ENCODE peak calls at places on chromosomes 7 and 10, in four cellular contexts. Y is tibial artery, V is PC-3, W is mesenchymal stem cell. G is an unnamed sample.

GRCh38 chr7:107768263-107768662 is 24.3 kb downstream of the CBLL1 start:
- DNase-seq in W (no peak), Y (no peak), V (peak), G (no peak)

GRCh38 chr10:123136806-123137642 is 1.3 kb downstream of the HMX3 start:
- DNase-seq in V (no peak), Y (no peak), W (peak), G (no peak)

GRCh38 chr10:82628373-82628772 is 753.4 kb downstream of the NRG3 start:
- DNase-seq in Y (no peak), W (peak), V (no peak), G (no peak)

GRCh38 chr10:62851449-62851848 is 35.3 kb upstream of the EGR2 start:
- DNase-seq in W (no peak), Y (no peak), V (peak), G (no peak)

GRCh38 chr10:133372507-133372906 is 647 bp downstream of the ECHS1 start:
- DNase-seq in W (no peak), V (no peak), Y (no peak), G (no peak)

GRCh38 chr7:107078517-107078966 is 34.0 kb downstream of the PRKAR2B start:
- DNase-seq in V (peak), W (peak), Y (no peak), G (no peak)

GRCh38 chr7:145490356-145490755 is 626.2 kb upstream of the CNTNAP2 start:
- DNase-seq in Y (no peak), W (no peak), V (no peak), G (no peak)

GRCh38 chr10:61900829-61901783 is at the start of gene ARID5B:
- DNase-seq in Y (no peak), V (peak), W (peak), G (no peak)

GRCh38 chr10:114526112-114526496 is 121.8 kb upstream of the AFAP1L2 start:
- DNase-seq in W (peak), Y (no peak), V (no peak), G (no peak)

GRCh38 chr7:140403878-140404564 is at the start of gene RAB19:
- DNase-seq in V (peak), Y (no peak), W (no peak), G (peak)

GRCh38 chr7:32461484-32461883 is 28.7 kb downstream of the LSM5 start:
- DNase-seq in V (no peak), W (no peak), Y (no peak), G (no peak)

GRCh38 chr7:51224811-51225581 is 91.6 kb downstream of the COBL start:
- DNase-seq in Y (no peak), V (peak), W (no peak), G (no peak)

GRCh38 chr7:37054631-37055300 is 330.5 kb upstream of the AOAH start:
- DNase-seq in Y (no peak), W (peak), V (no peak), G (no peak)

GRCh38 chr7:24963218-24963617 is 16.8 kb downstream of the OSBPL3 start:
- DNase-seq in Y (peak), W (peak), V (no peak), G (no peak)

GRCh38 chr10:50595785-50596184 is 28.0 kb downstream of the SGMS1 start:
- DNase-seq in V (no peak), W (no peak), Y (no peak), G (no peak)

GRCh38 chr7:20539201-20539600 is 76.3 kb upstream of the ABCB5 start:
- DNase-seq in Y (no peak), V (peak), W (no peak), G (no peak)

GRCh38 chr7:727104-727805 is at the start of gene PRKAR1B:
- DNase-seq in Y (no peak), W (no peak), V (peak), G (no peak)

GRCh38 chr7:724298-724697 is 2.2 kb upstream of the DNAAF5 start:
- DNase-seq in W (no peak), Y (no peak), V (no peak), G (no peak)

GRCh38 chr7:726084-726853 is at the start of gene DNAAF5:
- DNase-seq in V (peak), W (peak), Y (peak), G (peak)

GRCh38 chr7:726854-727103 is 280 bp downstream of the DNAAF5 start:
- DNase-seq in V (no peak), W (no peak), Y (no peak), G (no peak)

DNA sequence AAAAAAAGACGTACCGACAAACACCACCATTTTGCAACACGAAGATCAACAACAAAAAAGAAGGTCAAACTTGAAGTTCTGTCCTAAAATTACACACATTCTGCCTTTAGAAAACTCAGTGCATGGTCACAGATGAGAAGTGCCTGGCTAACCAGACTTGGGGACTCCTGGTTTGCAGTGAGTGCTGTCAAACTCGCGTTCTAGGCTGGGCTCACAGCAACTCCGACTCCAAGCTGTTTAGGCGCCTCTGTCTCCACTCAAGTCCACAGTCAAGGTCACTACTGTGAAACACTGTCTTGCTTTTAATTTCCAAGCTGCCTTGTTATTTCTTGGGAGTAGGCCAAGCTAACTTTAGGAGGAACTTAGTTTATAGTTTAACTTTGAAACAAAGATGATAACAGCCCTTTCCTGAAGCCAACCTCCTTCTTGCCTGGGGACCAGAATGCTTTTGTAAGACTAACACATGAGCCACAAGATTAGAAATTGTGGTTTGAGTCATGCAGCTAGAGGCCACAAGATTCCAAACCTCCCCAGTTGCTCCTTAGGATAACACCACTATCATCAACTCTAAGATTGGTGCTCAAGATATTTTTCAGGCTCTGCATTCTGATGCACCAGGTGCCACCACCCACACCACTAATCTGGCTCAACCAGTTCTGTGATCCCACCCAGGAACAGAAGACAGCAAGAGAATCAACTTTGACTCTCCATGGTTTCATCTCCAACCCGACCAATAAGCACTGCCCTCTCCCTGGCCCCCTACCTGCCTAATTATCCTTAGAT is 1.1 kb upstream of the DNAAF5 start:
- DNase-seq in W (peak), Y (no peak), V (peak), G (no peak)
- H3K4me3 ChIP-seq in W (no peak), Y (peak), V (peak), G (no peak)

GRCh38 chr7:75989726-75990388 is 4.5 kb downstream of the TMEM120A start:
- DNase-seq in Y (peak), W (peak), V (no peak), G (no peak)

GRCh38 chr7:75987026-75987804 is 7.2 kb downstream of the TMEM120A start:
- DNase-seq in Y (peak), V (no peak), W (no peak), G (no peak)

GRCh38 chr7:75986147-75986781 is 8.1 kb downstream of the TMEM120A start:
- DNase-seq in W (no peak), Y (peak), V (no peak), G (no peak)

GRCh38 chr7:75989084-75989725 is 5.2 kb downstream of the TMEM120A start:
- DNase-seq in W (no peak), Y (peak), V (no peak), G (no peak)

GRCh38 chr7:75987805-75988630 is 6.4 kb downstream of the TMEM120A start:
- DNase-seq in W (no peak), Y (peak), V (no peak), G (no peak)
- H3K27ac ChIP-seq in W (no peak), Y (peak), V (no peak), G (peak)

GRCh38 chr7:105583061-105583460 is 1.8 kb upstream of the EFCAB10 start:
- DNase-seq in W (no peak), Y (no peak), V (no peak), G (no peak)

GRCh38 chr7:105580022-105580740 is 1.1 kb downstream of the EFCAB10 start:
- DNase-seq in V (peak), Y (no peak), W (no peak), G (no peak)

GRCh38 chr7:105578496-105578895 is 2.8 kb downstream of the EFCAB10 start:
- DNase-seq in Y (no peak), W (no peak), V (no peak), G (no peak)

GRCh38 chr7:105584165-105584564 is 2.9 kb upstream of the EFCAB10 start:
- DNase-seq in Y (no peak), W (no peak), V (no peak), G (no peak)

DNA sequence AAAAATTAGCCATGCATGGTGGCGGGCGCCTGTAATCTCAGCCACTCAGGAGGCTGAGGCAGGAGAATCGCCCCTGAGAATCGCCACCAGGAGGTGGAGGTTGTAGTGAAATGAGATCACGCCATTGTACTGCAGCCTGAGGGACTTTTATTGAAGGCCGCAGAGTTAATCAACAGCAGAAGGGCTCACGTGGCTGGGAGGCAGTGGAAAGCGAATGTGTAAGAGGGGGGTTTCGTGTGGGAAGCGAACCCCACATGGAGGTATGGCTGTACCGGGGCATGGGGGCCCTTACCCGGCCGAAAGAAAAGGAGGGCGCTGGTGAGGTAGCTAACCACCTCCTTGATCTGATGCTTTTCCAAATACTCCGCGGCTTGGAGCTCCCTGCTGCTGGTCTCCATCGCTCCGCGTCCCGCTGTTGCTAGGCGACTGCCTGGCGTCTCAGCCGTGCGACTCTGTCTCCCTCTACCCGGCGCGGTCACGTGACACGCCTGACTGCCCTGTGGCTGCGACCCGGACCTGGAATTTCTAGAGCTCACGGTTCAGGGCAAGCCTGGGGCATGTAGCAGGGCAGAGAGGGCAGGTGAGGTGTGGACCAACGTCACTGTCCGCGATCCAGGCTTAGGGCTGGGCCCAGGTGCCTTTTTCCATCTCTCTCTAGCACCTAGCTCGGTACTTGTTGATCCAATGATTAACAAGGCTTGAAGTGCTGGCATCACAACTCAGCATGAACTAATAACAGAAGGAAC is at the start of gene EFCAB10:
- DNase-seq in Y (no peak), V (no peak), W (peak), G (peak)
- H3K4me3 ChIP-seq in Y (peak), V (no peak), W (peak), G (peak)

GRCh38 chr10:33267708-33268107 is 66.8 kb downstream of the NRP1 start:
- DNase-seq in V (no peak), Y (no peak), W (no peak), G (no peak)
- H3K27ac ChIP-seq in V (peak), Y (no peak), W (peak), G (no peak)

GRCh38 chr10:1171182-1171581 is 115.0 kb downstream of the WDR37 start:
- DNase-seq in W (no peak), V (no peak), Y (peak), G (no peak)
- H3K4me3 ChIP-seq in W (no peak), V (no peak), Y (no peak), G (no peak)

GRCh38 chr10:29609696-29610095 is 25.1 kb downstream of the SVIL start:
- DNase-seq in V (no peak), Y (no peak), W (no peak), G (no peak)

GRCh38 chr10:29608062-29608461 is 26.7 kb downstream of the SVIL start:
- DNase-seq in W (no peak), V (no peak), Y (peak), G (no peak)

GRCh38 chr10:29604291-29604825 is 30.4 kb downstream of the SVIL start:
- DNase-seq in V (no peak), Y (no peak), W (no peak), G (no peak)

GRCh38 chr10:29608476-29609301 is 26.1 kb downstream of the SVIL start:
- DNase-seq in V (no peak), W (no peak), Y (no peak), G (no peak)

DNA sequence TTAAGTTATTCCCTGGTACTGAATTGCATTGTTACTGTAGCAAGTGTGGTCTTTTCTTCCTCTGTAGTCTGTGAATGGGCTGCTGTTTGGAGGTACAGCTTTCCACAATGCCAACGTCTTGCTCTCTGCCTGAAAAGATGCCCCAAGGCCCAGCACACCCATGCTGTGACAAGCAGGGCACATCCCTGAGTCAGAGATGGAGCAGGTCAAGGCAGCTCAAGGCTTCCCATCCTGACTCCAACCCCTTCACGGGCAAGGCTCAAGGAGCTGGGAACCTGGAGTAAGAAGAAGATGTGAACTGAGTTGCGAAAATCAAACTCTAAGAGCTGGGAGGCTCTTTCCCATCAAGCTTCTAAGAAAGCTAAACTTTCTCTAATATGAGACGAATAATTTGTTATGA is 27.2 kb downstream of the SVIL start:
- DNase-seq in V (no peak), Y (no peak), W (no peak), G (no peak)
- H3K27ac ChIP-seq in V (no peak), Y (peak), W (no peak), G (no peak)

DNA sequence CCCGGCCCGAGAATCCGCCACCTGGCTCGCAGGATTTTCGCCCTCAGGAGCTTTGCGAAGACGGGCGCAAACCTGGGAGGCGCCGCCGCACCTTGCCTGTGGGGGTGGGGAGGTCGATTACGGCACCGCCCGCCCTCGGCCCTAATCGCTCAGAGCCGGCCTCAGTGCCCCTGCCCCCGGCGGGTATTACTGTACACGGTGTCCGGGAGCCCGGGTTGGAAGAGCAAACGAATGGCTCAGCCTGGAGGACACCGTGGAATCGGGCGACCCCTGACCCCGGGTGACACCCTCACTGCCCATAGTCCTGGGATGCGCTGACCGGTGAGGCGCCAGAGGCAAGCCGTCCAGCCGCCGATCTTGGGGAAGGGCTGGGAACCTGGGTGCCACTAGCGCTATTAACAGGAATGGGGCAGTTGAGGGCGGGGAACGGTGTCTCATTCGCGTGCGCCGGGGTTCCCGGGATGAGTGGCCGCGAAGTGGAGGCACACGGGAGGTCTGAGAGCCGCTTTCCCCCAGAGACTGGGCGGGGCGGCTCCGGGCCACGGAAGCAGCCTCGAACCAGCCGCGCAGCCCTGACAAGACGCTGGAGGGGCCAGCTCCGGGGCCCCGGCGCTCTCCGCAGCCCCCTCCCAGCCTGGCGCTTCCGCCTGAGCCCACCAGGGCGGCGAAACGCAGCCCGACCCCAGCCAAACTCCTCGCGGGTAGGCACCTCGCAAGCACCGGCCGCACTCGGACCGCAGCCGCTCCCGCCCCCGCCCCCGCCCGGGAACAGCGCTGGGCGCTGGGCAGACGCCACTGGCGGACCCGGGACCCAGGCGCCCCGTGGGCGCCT is 167.5 kb downstream of the NRF1 start:
- DNase-seq in V (peak), Y (no peak), W (no peak), G (no peak)
- H3K4me3 ChIP-seq in V (peak), Y (peak), W (peak), G (peak)

GRCh38 chr10:71270301-71270777 is 48.7 kb upstream of the SLC29A3 start:
- DNase-seq in V (peak), Y (no peak), W (peak), G (no peak)
- H3K27ac ChIP-seq in V (no peak), Y (no peak), W (no peak), G (no peak)

G was measured in effector memory CD4-positive, alpha-beta T cell.